ENCODE peak calls at places on chromosomes 3 and 15, in nine cellular contexts. C, Q, F, T, S, B, R, L and W are unnamed samples.

GRCh38 chr3:15443826-15444524 is 16.6 kb downstream of the EAF1 start:
- DNase-seq in C (peak), Q (no peak), F (no peak), T (no peak), S (no peak), B (no peak), R (no peak), L (no peak), W (no peak)

GRCh38 chr3:14300721-14301377 is 101.6 kb upstream of the SLC6A6 start:
- DNase-seq in C (peak), Q (no peak), F (no peak), T (no peak), S (no peak), B (no peak), R (no peak), L (no peak), W (no peak)

GRCh38 chr3:146390967-146391366 is 78.4 kb downstream of the PLSCR2 start:
- DNase-seq in C (peak), Q (no peak), F (no peak), T (no peak), S (no peak), B (no peak), R (no peak), L (no peak), W (no peak)

GRCh38 chr15:59420986-59421618 is 16.9 kb upstream of the FAM81A start:
- DNase-seq in C (peak), Q (no peak), F (no peak), T (peak), S (peak), B (no peak), R (no peak), L (peak), W (peak)

GRCh38 chr3:20041197-20041780 is 1.0 kb downstream of the KAT2B start:
- DNase-seq in C (peak), Q (peak), F (peak), T (peak), S (peak), B (peak), R (no peak), L (peak), W (peak)

GRCh38 chr15:60002528-60003218 is 1.4 kb upstream of the FOXB1 start:
- DNase-seq in C (no peak), Q (peak), F (no peak), T (no peak), S (peak), B (no peak), R (no peak), L (no peak), W (no peak)

GRCh38 chr3:108862865-108863798 is 40.5 kb downstream of the TRAT1 start:
- DNase-seq in C (peak), Q (no peak), F (no peak), T (no peak), S (no peak), B (peak), R (peak), L (no peak), W (peak)

GRCh38 chr3:188021502-188022040 is 132.4 kb upstream of the LPP start:
- DNase-seq in C (peak), Q (no peak), F (no peak), T (no peak), S (peak), B (no peak), R (no peak), L (peak), W (peak)

GRCh38 chr3:127095774-127096173 is 97.2 kb upstream of the PRR23E start:
- DNase-seq in C (no peak), Q (no peak), F (no peak), T (no peak), S (no peak), B (no peak), R (no peak), L (no peak), W (no peak)

GRCh38 chr3:134334901-134335280 is 39.4 kb downstream of the AMOTL2 start:
- DNase-seq in C (no peak), Q (no peak), F (no peak), T (no peak), S (no peak), B (no peak), R (no peak), L (no peak), W (no peak)

GRCh38 chr15:98800437-98801233 is 152.3 kb downstream of the IGF1R start:
- DNase-seq in C (peak), Q (peak), F (no peak), T (peak), S (peak), B (no peak), R (peak), L (peak), W (peak)

GRCh38 chr3:196640501-196640968 is 1.0 kb downstream of the NRROS start:
- DNase-seq in C (no peak), Q (no peak), F (no peak), T (no peak), S (no peak), B (peak), R (no peak), L (no peak), W (no peak)

GRCh38 chr15:64051645-64052259 is 5.5 kb upstream of the DAPK2 start:
- DNase-seq in C (no peak), Q (no peak), F (no peak), T (no peak), S (no peak), B (no peak), R (no peak), L (no peak), W (no peak)

GRCh38 chr15:43268111-43269105 is 1.7 kb upstream of the TGM5 start:
- DNase-seq in C (peak), Q (peak), F (no peak), T (peak), S (peak), B (no peak), R (no peak), L (no peak), W (peak)

GRCh38 chr3:61663728-61664492 is 102.5 kb downstream of the PTPRG start:
- DNase-seq in C (peak), Q (peak), F (no peak), T (peak), S (peak), B (no peak), R (peak), L (peak), W (peak)

GRCh38 chr15:28992996-28993719 is 107.4 kb downstream of the APBA2 start:
- DNase-seq in C (no peak), Q (no peak), F (no peak), T (no peak), S (no peak), B (no peak), R (no peak), L (no peak), W (no peak)

GRCh38 chr3:19735111-19735510 is 198.9 kb downstream of the EFHB start:
- DNase-seq in C (no peak), Q (no peak), F (no peak), T (no peak), S (no peak), B (no peak), R (no peak), L (peak), W (no peak)

GRCh38 chr3:61562042-61562809 is 855 bp downstream of the PTPRG start:
- DNase-seq in C (peak), Q (peak), F (no peak), T (peak), S (no peak), B (no peak), R (no peak), L (peak), W (no peak)

GRCh38 chr15:45377630-45378148 is 655 bp downstream of the GATM start:
- DNase-seq in C (peak), Q (peak), F (no peak), T (peak), S (peak), B (no peak), R (no peak), L (peak), W (no peak)

GRCh38 chr3:108106031-108106430 is 15.2 kb upstream of the CD47 start:
- DNase-seq in C (peak), Q (no peak), F (no peak), T (no peak), S (no peak), B (no peak), R (no peak), L (no peak), W (peak)

GRCh38 chr3:126986001-126986400 is 3.1 kb downstream of the PLXNA1 start:
- DNase-seq in C (peak), Q (peak), F (no peak), T (no peak), S (no peak), B (no peak), R (no peak), L (peak), W (no peak)

GRCh38 chr3:120894285-120894684 is 13.7 kb upstream of the STXBP5L start:
- DNase-seq in C (no peak), Q (no peak), F (no peak), T (peak), S (no peak), B (no peak), R (peak), L (peak), W (peak)

GRCh38 chr3:133857767-133858166 is 37.9 kb downstream of the RAB6B start:
- DNase-seq in C (no peak), Q (no peak), F (no peak), T (no peak), S (no peak), B (no peak), R (no peak), L (no peak), W (no peak)

GRCh38 chr3:175383366-175383765 is 524.2 kb downstream of the NAALADL2 start:
- DNase-seq in C (peak), Q (no peak), F (no peak), T (no peak), S (no peak), B (no peak), R (no peak), L (no peak), W (no peak)

GRCh38 chr15:89904519-89904918 is 8.2 kb downstream of the ARPIN start:
- DNase-seq in C (no peak), Q (no peak), F (no peak), T (no peak), S (no peak), B (no peak), R (no peak), L (no peak), W (no peak)

GRCh38 chr3:52026016-52026415 is 30.3 kb upstream of the RPL29 start:
- DNase-seq in C (no peak), Q (no peak), F (no peak), T (peak), S (no peak), B (no peak), R (no peak), L (no peak), W (no peak)

GRCh38 chr15:71052356-71052755 is 62.9 kb upstream of the THSD4 start:
- DNase-seq in C (peak), Q (no peak), F (no peak), T (no peak), S (no peak), B (no peak), R (no peak), L (no peak), W (peak)

GRCh38 chr3:157129782-157130137 is 30.2 kb downstream of the CCNL1 start:
- DNase-seq in C (no peak), Q (no peak), F (no peak), T (peak), S (peak), B (no peak), R (peak), L (no peak), W (peak)

GRCh38 chr15:52100807-52101206 is 11.8 kb downstream of the BCL2L10 start:
- DNase-seq in C (peak), Q (no peak), F (no peak), T (no peak), S (no peak), B (no peak), R (peak), L (peak), W (peak)

GRCh38 chr3:72887723-72888545 is at the start of gene GXYLT2:
- DNase-seq in C (peak), Q (peak), F (peak), T (peak), S (peak), B (peak), R (no peak), L (peak), W (peak)

GRCh38 chr3:120449701-120450216 is 1.0 kb downstream of the FSTL1 start:
- DNase-seq in C (peak), Q (peak), F (no peak), T (peak), S (no peak), B (no peak), R (no peak), L (no peak), W (peak)

GRCh38 chr15:83854314-83854713 is 200.4 kb downstream of the ADAMTSL3 start:
- DNase-seq in C (no peak), Q (no peak), F (no peak), T (no peak), S (no peak), B (no peak), R (peak), L (no peak), W (peak)

GRCh38 chr15:40060241-40060961 is 21.4 kb upstream of the SRP14 start:
- DNase-seq in C (no peak), Q (no peak), F (no peak), T (no peak), S (no peak), B (no peak), R (no peak), L (no peak), W (no peak)

GRCh38 chr3:107987036-107987557 is 103.7 kb downstream of the CD47 start:
- DNase-seq in C (peak), Q (peak), F (no peak), T (no peak), S (no peak), B (no peak), R (peak), L (peak), W (peak)

DNA sequence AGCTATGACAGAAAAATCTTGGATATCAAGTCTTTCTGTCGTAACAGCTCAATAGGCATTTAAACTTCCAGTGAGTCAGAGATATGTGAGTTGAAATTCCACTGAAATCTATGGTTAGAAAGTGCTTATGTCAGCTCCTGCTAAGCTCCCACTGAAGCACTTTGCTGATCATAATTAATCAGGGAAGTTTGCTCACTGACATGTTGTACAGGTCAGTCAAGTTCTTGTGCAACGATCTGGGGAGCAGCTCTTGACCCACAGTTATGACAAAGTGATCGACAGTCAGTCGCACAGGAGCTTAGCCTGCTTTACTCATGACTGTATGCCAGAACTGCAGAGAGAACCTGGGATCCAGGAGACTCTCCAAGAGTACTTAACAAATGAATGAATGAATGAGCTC is 453.5 kb downstream of the SOX2 start:
- DNase-seq in C (no peak), Q (no peak), F (no peak), T (no peak), S (no peak), B (no peak), R (no peak), L (peak), W (peak)
- TF ChIP-seq EZH2phosphoT487 in C (no peak), Q (no peak), F (no peak), T (no peak), S (no peak), B (no peak), R (no peak), L (no peak), W (no peak)

DNA sequence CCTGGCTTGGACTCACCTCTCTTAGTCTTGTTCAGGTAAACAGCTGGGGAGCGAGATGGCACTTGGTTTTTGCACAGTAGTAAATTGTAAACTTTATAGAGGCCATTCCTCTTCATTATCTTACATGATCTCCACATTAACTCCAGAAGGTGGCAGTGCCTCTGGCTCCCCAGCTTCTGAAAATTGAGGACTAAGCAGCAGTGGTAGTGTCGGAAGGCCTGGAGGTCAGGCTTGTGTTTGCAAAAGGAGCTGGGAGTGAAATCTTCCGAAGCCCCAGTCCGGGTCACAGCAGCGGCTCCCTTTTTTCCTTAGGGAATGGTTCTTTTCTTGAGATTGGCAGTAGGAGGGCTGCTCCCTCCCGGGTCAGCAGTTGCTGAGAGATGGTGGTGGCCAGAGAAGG is 85.7 kb downstream of the FNDC3B start:
- DNase-seq in C (no peak), Q (no peak), F (no peak), T (no peak), S (peak), B (no peak), R (no peak), L (no peak), W (no peak)
- H3K4me2 ChIP-seq in C (no peak), Q (no peak), F (no peak), T (no peak), S (peak), B (no peak), R (no peak), L (peak), W (no peak)

GRCh38 chr3:35043040-35043439 is 596.3 kb upstream of the ARPP21 start:
- DNase-seq in C (no peak), Q (no peak), F (no peak), T (no peak), S (no peak), B (no peak), R (no peak), L (no peak), W (no peak)
- TF ChIP-seq EZH2phosphoT487 in C (no peak), Q (no peak), F (no peak), T (no peak), S (no peak), B (no peak), R (no peak), L (no peak), W (no peak)

GRCh38 chr3:56997675-56998074 is 62.8 kb upstream of the SPATA12 start:
- DNase-seq in C (peak), Q (no peak), F (no peak), T (no peak), S (no peak), B (no peak), R (no peak), L (no peak), W (no peak)
- H3K4me2 ChIP-seq in C (peak), Q (no peak), F (no peak), T (no peak), S (no peak), B (no peak), R (no peak), L (no peak), W (no peak)

GRCh38 chr3:193594946-193595689 is 2.1 kb downstream of the OPA1 start:
- DNase-seq in C (peak), Q (no peak), F (no peak), T (no peak), S (peak), B (no peak), R (no peak), L (no peak), W (peak)

GRCh38 chr3:193592841-193593665 is at the start of gene OPA1:
- DNase-seq in C (peak), Q (peak), F (peak), T (peak), S (peak), B (peak), R (peak), L (peak), W (peak)

GRCh38 chr3:193590088-193590856 is 2.7 kb upstream of the OPA1 start:
- DNase-seq in C (peak), Q (no peak), F (no peak), T (no peak), S (no peak), B (no peak), R (peak), L (peak), W (peak)

GRCh38 chr3:193595939-193596487 is 3.0 kb downstream of the OPA1 start:
- DNase-seq in C (no peak), Q (no peak), F (no peak), T (no peak), S (peak), B (no peak), R (no peak), L (no peak), W (no peak)

GRCh38 chr3:193593666-193594025 is 638 bp downstream of the OPA1 start:
- DNase-seq in C (peak), Q (peak), F (peak), T (peak), S (peak), B (peak), R (no peak), L (peak), W (peak)
- TF ChIP-seq EZH2phosphoT487 in C (no peak), Q (no peak), F (no peak), T (no peak), S (no peak), B (no peak), R (no peak), L (no peak), W (no peak)

GRCh38 chr3:9135930-9136525 is 113.4 kb downstream of the SRGAP3 start:
- DNase-seq in C (no peak), Q (peak), F (no peak), T (peak), S (peak), B (no peak), R (no peak), L (no peak), W (no peak)
- H3K4me2 ChIP-seq in C (no peak), Q (no peak), F (no peak), T (peak), S (peak), B (no peak), R (no peak), L (peak), W (no peak)

GRCh38 chr15:50247819-50248650 is 17.5 kb downstream of the HDC start:
- DNase-seq in C (no peak), Q (no peak), F (no peak), T (no peak), S (no peak), B (peak), R (no peak), L (peak), W (no peak)
- TF ChIP-seq EZH2phosphoT487 in C (no peak), Q (no peak), F (no peak), T (no peak), S (no peak), B (no peak), R (no peak), L (no peak), W (no peak)